ENCODE peak calls at places on chromosomes 13 and 19, in four cellular contexts. P, E, U and A are unnamed samples.

GRCh38 chr13:94607939-94608338 is 6.3 kb downstream of the GPR180 start:
- DNase-seq in P (no peak), E (no peak), U (no peak), A (no peak)

GRCh38 chr13:53015044-53015443 is 13.6 kb upstream of the OLFM4 start:
- DNase-seq in P (no peak), E (no peak), U (no peak), A (no peak)

GRCh38 chr13:83057119-83057518 is 825.2 kb downstream of the SLITRK1 start:
- DNase-seq in P (no peak), E (no peak), U (no peak), A (no peak)

GRCh38 chr13:25761041-25761440 is 290.8 kb downstream of the SHISA2 start:
- DNase-seq in P (no peak), E (no peak), U (no peak), A (no peak)

GRCh38 chr13:102555914-102556553 is 40.8 kb upstream of the TPP2 start:
- DNase-seq in P (no peak), E (peak), U (no peak), A (no peak)

GRCh38 chr13:62040806-62041205 is 625.2 kb upstream of the PCDH20 start:
- DNase-seq in P (no peak), E (no peak), U (no peak), A (no peak)

GRCh38 chr19:38892841-38893240 is 6.6 kb downstream of the SIRT2 start:
- DNase-seq in P (no peak), E (no peak), U (no peak), A (no peak)

GRCh38 chr13:36207672-36208071 is 6.7 kb downstream of the SOHLH2 start:
- DNase-seq in P (no peak), E (no peak), U (no peak), A (no peak)

GRCh38 chr13:44004881-44005280 is 125.2 kb downstream of the LACC1 start:
- DNase-seq in P (no peak), E (no peak), U (no peak), A (no peak)

GRCh38 chr13:112674412-112675383 is 15.1 kb upstream of the ATP11A start:
- DNase-seq in P (no peak), E (no peak), U (no peak), A (no peak)

GRCh38 chr13:99724633-99725517 is 223.6 kb downstream of the TM9SF2 start:
- DNase-seq in P (peak), E (no peak), U (no peak), A (no peak)

GRCh38 chr13:99722419-99722818 is 221.1 kb downstream of the TM9SF2 start:
- DNase-seq in P (no peak), E (no peak), U (no peak), A (no peak)

GRCh38 chr13:99722931-99723330 is 221.7 kb downstream of the TM9SF2 start:
- DNase-seq in P (peak), E (no peak), U (no peak), A (no peak)

GRCh38 chr13:99723847-99724246 is 222.6 kb downstream of the TM9SF2 start:
- DNase-seq in P (no peak), E (no peak), U (no peak), A (no peak)

GRCh38 chr13:99721606-99722384 is 220.5 kb downstream of the TM9SF2 start:
- DNase-seq in P (no peak), E (no peak), U (no peak), A (peak)
- TF ChIP-seq SPI1 in P (peak), E (peak), U (no peak), A (peak)

GRCh38 chr13:111029957-111030609 is 85.0 kb upstream of the ARHGEF7 start:
- DNase-seq in P (no peak), E (no peak), U (no peak), A (no peak)

GRCh38 chr13:111022886-111023285 is 92.2 kb upstream of the ARHGEF7 start:
- DNase-seq in P (no peak), E (no peak), U (no peak), A (no peak)

GRCh38 chr13:111031531-111031961 is 83.6 kb upstream of the ARHGEF7 start:
- DNase-seq in P (no peak), E (no peak), U (no peak), A (no peak)

GRCh38 chr13:111025310-111025709 is 89.8 kb upstream of the ARHGEF7 start:
- DNase-seq in P (no peak), E (no peak), U (no peak), A (no peak)

DNA sequence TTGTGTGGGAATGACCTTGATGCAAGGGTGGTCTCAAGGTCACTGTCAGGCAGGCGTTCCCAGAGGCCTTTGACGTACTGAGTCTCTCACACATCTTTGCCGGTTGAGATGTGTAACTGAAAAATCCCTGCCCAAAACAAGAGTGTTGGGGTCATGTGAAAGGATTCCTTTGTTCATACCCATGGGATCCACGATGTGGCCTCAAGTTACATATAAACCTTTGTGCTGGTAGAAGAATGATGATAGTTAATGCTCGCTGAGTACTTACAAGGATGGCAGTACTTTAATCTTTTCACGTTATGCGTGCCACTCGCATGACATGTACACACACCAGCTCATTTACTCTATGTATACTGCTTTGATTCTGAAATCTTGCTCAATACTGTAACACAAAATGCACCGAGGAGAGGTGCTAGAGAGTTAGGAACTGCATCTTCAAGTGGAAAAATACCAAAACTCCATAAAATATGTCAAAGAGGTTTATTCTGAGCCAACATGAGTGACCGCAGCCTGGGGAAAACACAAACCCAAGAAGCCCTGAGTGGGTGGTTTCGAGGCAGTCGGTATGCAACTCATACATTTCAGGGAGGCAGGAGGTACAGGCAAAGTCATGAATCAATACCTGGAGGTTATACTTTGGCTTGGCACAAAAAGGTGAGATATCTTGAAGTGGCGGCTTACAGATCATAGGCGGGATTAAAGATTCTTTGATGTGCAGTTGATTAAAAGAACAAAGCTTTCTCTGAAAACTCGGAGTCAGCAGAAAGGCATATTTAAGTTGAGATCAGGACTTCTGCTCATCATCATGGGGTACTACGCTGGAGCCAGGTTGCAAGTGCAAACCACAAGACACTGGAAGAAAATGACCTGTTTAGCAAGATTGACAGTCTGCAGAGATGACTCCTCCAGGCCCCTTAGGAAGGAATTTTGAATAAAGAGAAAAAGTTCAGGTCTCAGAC is 87.3 kb upstream of the ARHGEF7 start:
- DNase-seq in P (no peak), E (no peak), U (no peak), A (no peak)
- TF ChIP-seq SPI1 in P (no peak), E (no peak), U (no peak), A (no peak)

GRCh38 chr13:75493156-75493555 is 11.2 kb upstream of the TBC1D4 start:
- DNase-seq in P (no peak), E (no peak), U (no peak), A (no peak)

GRCh38 chr13:75492389-75492788 is 10.4 kb upstream of the TBC1D4 start:
- DNase-seq in P (no peak), E (no peak), U (no peak), A (no peak)

GRCh38 chr13:75494491-75494890 is 12.5 kb upstream of the TBC1D4 start:
- DNase-seq in P (no peak), E (no peak), U (no peak), A (no peak)

GRCh38 chr13:75495938-75496337 is 14.0 kb upstream of the TBC1D4 start:
- DNase-seq in P (no peak), E (no peak), U (no peak), A (no peak)
- TF ChIP-seq SPI1 in P (no peak), E (no peak), U (no peak), A (no peak)

GRCh38 chr19:30681162-30681996 is 309.2 kb downstream of the ZNF536 start:
- DNase-seq in P (no peak), E (no peak), U (no peak), A (no peak)
- TF ChIP-seq SPI1 in P (no peak), E (no peak), U (no peak), A (no peak)

GRCh38 chr13:65914707-65915106 is 1315.4 kb downstream of the PCDH9 start:
- DNase-seq in P (no peak), E (no peak), U (no peak), A (no peak)
- TF ChIP-seq SPI1 in P (no peak), E (no peak), U (no peak), A (no peak)

DNA sequence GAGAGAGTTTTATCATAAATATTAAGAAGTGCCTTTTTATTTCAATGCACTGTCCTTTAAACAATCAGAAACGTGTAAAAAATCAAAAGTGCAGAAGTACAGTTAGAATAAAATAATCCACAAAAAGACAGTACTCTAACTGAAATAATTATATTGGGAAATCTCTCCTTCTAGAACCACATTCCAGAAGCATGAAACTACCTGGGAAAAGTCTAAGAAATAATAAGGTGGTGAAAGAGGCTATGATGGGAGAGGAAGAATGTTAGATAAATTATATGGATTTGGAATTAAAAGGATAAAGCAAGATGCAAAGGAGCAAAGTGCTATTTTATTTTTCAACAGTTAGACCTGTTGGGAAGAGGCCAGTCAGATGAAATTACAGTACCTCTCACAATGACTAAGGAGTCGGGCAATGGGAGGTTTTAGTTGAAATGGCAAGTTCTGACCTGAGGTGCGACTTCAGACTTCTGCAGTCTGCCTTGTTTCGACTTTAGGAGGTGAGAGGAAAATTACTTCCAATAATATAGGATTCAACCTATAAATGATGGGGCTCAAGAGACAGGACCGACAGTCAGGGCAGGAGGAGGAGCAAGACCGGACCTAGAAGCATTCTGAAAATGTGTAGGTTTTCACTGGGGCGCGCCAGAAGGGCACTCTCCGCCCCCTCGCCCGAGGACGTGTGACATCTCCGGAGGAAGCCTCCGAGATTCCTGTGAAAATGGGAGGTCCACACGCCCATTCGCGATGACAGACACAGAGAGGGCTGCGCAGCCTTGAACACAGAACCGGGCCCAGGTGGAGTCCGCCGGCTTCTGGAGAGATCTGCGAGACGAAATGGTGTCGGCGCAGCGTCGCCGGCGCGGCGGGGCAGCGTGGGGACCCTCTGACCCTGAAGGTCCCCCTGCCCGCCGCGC is 712 bp downstream of the SPRYD7 start:
- DNase-seq in P (no peak), E (no peak), U (peak), A (peak)
- TF ChIP-seq SPI1 in P (no peak), E (no peak), U (no peak), A (no peak)

GRCh38 chr13:68170961-68171360 is 940.8 kb upstream of the PCDH9 start:
- DNase-seq in P (no peak), E (no peak), U (no peak), A (no peak)

GRCh38 chr13:68173111-68173510 is 943.0 kb upstream of the PCDH9 start:
- DNase-seq in P (no peak), E (no peak), U (no peak), A (no peak)

GRCh38 chr13:68174905-68175304 is 944.8 kb upstream of the PCDH9 start:
- DNase-seq in P (no peak), E (no peak), U (no peak), A (no peak)

GRCh38 chr13:68176486-68176885 is 946.4 kb upstream of the PCDH9 start:
- DNase-seq in P (no peak), E (no peak), U (no peak), A (no peak)
- TF ChIP-seq SPI1 in P (no peak), E (no peak), U (no peak), A (no peak)

GRCh38 chr13:95676100-95676774 is 702 bp upstream of the DNAJC3 start:
- DNase-seq in P (no peak), E (no peak), U (peak), A (peak)

GRCh38 chr13:95676775-95677563 is at the start of gene DNAJC3:
- DNase-seq in P (peak), E (peak), U (peak), A (peak)

GRCh38 chr13:95679722-95680121 is 2.8 kb downstream of the DNAJC3 start:
- DNase-seq in P (no peak), E (no peak), U (no peak), A (no peak)

GRCh38 chr13:95678967-95679366 is 2.0 kb downstream of the DNAJC3 start:
- DNase-seq in P (no peak), E (no peak), U (no peak), A (no peak)

GRCh38 chr13:95677564-95678386 is 836 bp downstream of the DNAJC3 start:
- DNase-seq in P (no peak), E (no peak), U (no peak), A (no peak)
- TF ChIP-seq SPI1 in P (no peak), E (no peak), U (no peak), A (no peak)

GRCh38 chr13:40566811-40567210 is 99.6 kb downstream of the FOXO1 start:
- DNase-seq in P (no peak), E (no peak), U (no peak), A (no peak)

GRCh38 chr13:40565282-40566148 is 100.9 kb downstream of the FOXO1 start:
- DNase-seq in P (no peak), E (no peak), U (no peak), A (no peak)

GRCh38 chr13:40563350-40564125 is 102.9 kb downstream of the FOXO1 start:
- DNase-seq in P (no peak), E (no peak), U (no peak), A (no peak)

GRCh38 chr13:40562975-40563349 is 103.5 kb downstream of the FOXO1 start:
- DNase-seq in P (no peak), E (no peak), U (no peak), A (peak)

GRCh38 chr13:40564342-40564997 is 102.0 kb downstream of the FOXO1 start:
- DNase-seq in P (peak), E (no peak), U (no peak), A (peak)
- TF ChIP-seq SPI1 in P (no peak), E (no peak), U (no peak), A (no peak)

GRCh38 chr13:114110091-114110829 is 22.2 kb downstream of the RASA3 start:
- DNase-seq in P (no peak), E (peak), U (no peak), A (peak)
- TF ChIP-seq SPI1 in P (peak), E (peak), U (no peak), A (peak)